ENCODE peak calls at places on chromosomes 7 and 10, in six cellular contexts. V is endothelial cell of umbilical vein, L is ovary, T is IMR-90, M is stomach, O is uterus. U is an unnamed sample.

GRCh38 chr10:69965919-69966662 is 86.6 kb upstream of the MACROH2A2 start:
- DNase-seq in V (no peak), L (no peak), T (peak; percentile 70), M (peak; percentile 19), O (no peak), U (no peak)

GRCh38 chr7:1142051-1142635 is 17.9 kb downstream of the ZFAND2A start:
- DNase-seq in V (no peak), L (no peak), T (no peak), M (no peak), O (no peak), U (no peak)

GRCh38 chr10:128035557-128035973 is 90.7 kb downstream of the MKI67 start:
- DNase-seq in V (peak; percentile 30), L (no peak), T (no peak), M (peak; percentile 64), O (no peak), U (no peak)

GRCh38 chr10:111707066-111707465 is 476.5 kb downstream of the GPAM start:
- DNase-seq in V (no peak), L (no peak), T (no peak), M (no peak), O (no peak), U (no peak)

GRCh38 chr10:76435154-76435553 is 1003.7 kb downstream of the LRMDA start:
- DNase-seq in V (no peak), L (no peak), T (no peak), M (no peak), O (no peak), U (no peak)

GRCh38 chr10:66591865-66592264 is 334.0 kb upstream of the LRRTM3 start:
- DNase-seq in V (no peak), L (no peak), T (peak; percentile 41), M (no peak), O (no peak), U (no peak)

GRCh38 chr7:41058986-41059741 is 643.7 kb downstream of the INHBA start:
- DNase-seq in V (no peak), L (no peak), T (peak; percentile 51), M (no peak), O (no peak), U (no peak)

GRCh38 chr10:15346440-15347141 is 24.5 kb downstream of the FAM171A1 start:
- DNase-seq in V (no peak), L (peak; percentile 25), T (peak; percentile 55), M (no peak), O (no peak), U (no peak)

GRCh38 chr10:120559800-120560199 is 102.8 kb downstream of the PLPP4 start:
- DNase-seq in V (no peak), L (no peak), T (no peak), M (no peak), O (no peak), U (no peak)

GRCh38 chr10:31697271-31698168 is 231.1 kb downstream of the ARHGAP12 start:
- DNase-seq in V (peak; percentile 98), L (peak; percentile 71), T (peak; percentile 85), M (peak; percentile 53), O (peak; percentile 89), U (peak; percentile 76)

GRCh38 chr7:100627238-100627549 is 14.2 kb downstream of the TFR2 start:
- DNase-seq in V (no peak), L (no peak), T (no peak), M (no peak), O (no peak), U (no peak)

GRCh38 chr7:92806496-92806895 is 29.9 kb downstream of the CDK6 start:
- DNase-seq in V (no peak), L (no peak), T (no peak), M (no peak), O (no peak), U (no peak)

GRCh38 chr10:456486-456885 is 233.0 kb downstream of the DIP2C start:
- DNase-seq in V (no peak), L (no peak), T (no peak), M (no peak), O (no peak), U (no peak)

GRCh38 chr7:98568891-98569290 is 48.2 kb upstream of the NPTX2 start:
- DNase-seq in V (no peak), L (no peak), T (no peak), M (no peak), O (no peak), U (no peak)

GRCh38 chr7:137681657-137682562 is 164.9 kb downstream of the DGKI start:
- DNase-seq in V (no peak), L (no peak), T (peak; percentile 92), M (no peak), O (peak; percentile 33), U (no peak)

GRCh38 chr10:96212911-96213310 is 58.5 kb downstream of the BLNK start:
- DNase-seq in V (no peak), L (no peak), T (no peak), M (no peak), O (no peak), U (no peak)

GRCh38 chr10:33293081-33293480 is 41.4 kb downstream of the NRP1 start:
- DNase-seq in V (no peak), L (no peak), T (no peak), M (no peak), O (no peak), U (no peak)

GRCh38 chr7:99625961-99626360 is 9.2 kb downstream of the ZSCAN25 start:
- DNase-seq in V (no peak), L (no peak), T (no peak), M (no peak), O (no peak), U (no peak)

GRCh38 chr7:99623091-99623693 is 6.4 kb downstream of the ZSCAN25 start:
- DNase-seq in V (no peak), L (no peak), T (no peak), M (no peak), O (no peak), U (no peak)

GRCh38 chr7:99625321-99625720 is 8.6 kb downstream of the ZSCAN25 start:
- DNase-seq in V (no peak), L (no peak), T (no peak), M (no peak), O (no peak), U (no peak)

GRCh38 chr7:99623702-99624447 is 7.1 kb downstream of the ZSCAN25 start:
- DNase-seq in V (no peak), L (no peak), T (no peak), M (no peak), O (no peak), U (no peak)

GRCh38 chr7:99624487-99624886 is 7.7 kb downstream of the ZSCAN25 start:
- DNase-seq in V (no peak), L (no peak), T (no peak), M (no peak), O (no peak), U (no peak)
- TF ChIP-seq POLR2A in V (no peak), L (no peak), T (no peak), M (no peak), O (no peak), U (no peak)

DNA sequence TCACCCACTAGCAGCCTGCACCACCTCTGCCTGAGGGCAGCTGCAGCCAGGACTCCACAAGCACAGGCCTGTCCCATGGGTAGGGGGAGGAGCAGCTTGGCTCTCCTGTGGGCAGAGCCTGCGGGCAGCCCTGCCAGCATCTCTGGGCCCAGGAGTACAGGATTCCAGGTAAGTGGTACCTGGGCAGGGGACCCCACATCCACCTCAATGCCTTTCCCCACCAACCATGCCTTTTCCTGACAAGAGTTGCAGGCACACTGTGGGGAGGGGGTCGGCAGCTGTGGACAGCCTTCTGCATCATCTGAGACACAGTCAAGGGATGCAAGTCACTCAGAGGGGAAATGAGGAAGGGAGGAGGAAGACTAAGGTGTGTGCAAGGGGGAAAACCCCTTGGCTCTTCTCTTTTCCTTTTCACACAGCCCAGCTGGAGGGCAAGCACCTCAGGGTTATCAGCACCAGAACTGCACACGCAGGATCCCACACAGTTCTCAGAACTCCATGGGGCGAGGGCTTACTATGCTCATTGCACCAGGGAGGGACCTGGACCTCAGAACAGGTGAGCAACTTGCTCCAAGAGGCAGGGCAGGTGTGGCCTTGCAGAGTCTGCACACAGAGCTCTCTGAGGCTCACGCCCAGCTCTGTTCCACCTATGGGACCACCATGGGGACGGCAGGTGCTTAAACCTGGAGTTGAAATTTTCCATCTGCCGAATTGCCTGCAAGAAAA is 16.5 kb upstream of the ANTXRL start:
- DNase-seq in V (no peak), L (no peak), T (no peak), M (peak; percentile 8), O (no peak), U (peak; percentile 14)
- H3K4me1 ChIP-seq in V (no peaks in the 10 kb centered on the region), L (no peaks in the 10 kb centered on the region), T (no peaks in the 10 kb centered on the region), M (no peaks in the 10 kb centered on the region), O (no peaks in the 10 kb centered on the region), U (no peaks in the 10 kb centered on the region)

GRCh38 chr10:77638766-77639101 is 1.1 kb upstream of the KCNMA1 start:
- DNase-seq in V (no peak), L (no peak), T (no peak), M (no peak), O (no peak), U (no peak)

GRCh38 chr10:77636967-77637473 is 588 bp downstream of the KCNMA1 start:
- DNase-seq in V (no peak), L (no peak), T (no peak), M (no peak), O (no peak), U (no peak)

GRCh38 chr10:77637474-77637985 is at the start of gene KCNMA1:
- DNase-seq in V (no peak), L (peak; percentile 29), T (no peak), M (no peak), O (peak; percentile 56), U (peak; percentile 58)

GRCh38 chr10:77639756-77640155 is 2.1 kb upstream of the KCNMA1 start:
- DNase-seq in V (no peak), L (no peak), T (no peak), M (no peak), O (no peak), U (no peak)

GRCh38 chr10:77637986-77638765 is 568 bp upstream of the KCNMA1 start:
- DNase-seq in V (peak; percentile 25), L (peak; percentile 36), T (peak; percentile 53), M (no peak), O (peak; percentile 34), U (peak; percentile 41)
- TF ChIP-seq POLR2A in V (no peak), L (no peak), T (no peak), M (no peak), O (peak; percentile 61), U (no peak)

GRCh38 chr7:150970424-150970823 is 7.7 kb downstream of the KCNH2 start:
- DNase-seq in V (no peak), L (no peak), T (no peak), M (no peak), O (no peak), U (no peak)

GRCh38 chr7:150971242-150972048 is 6.7 kb downstream of the KCNH2 start:
- DNase-seq in V (no peak), L (peak; percentile 66), T (no peak), M (no peak), O (peak; percentile 60), U (no peak)

GRCh38 chr7:150972746-150973145 is 5.4 kb downstream of the KCNH2 start:
- DNase-seq in V (no peak), L (no peak), T (no peak), M (no peak), O (no peak), U (no peak)

GRCh38 chr7:150973571-150974451 is 4.3 kb downstream of the KCNH2 start:
- DNase-seq in V (no peak), L (no peak), T (no peak), M (no peak), O (peak; percentile 32), U (no peak)

DNA sequence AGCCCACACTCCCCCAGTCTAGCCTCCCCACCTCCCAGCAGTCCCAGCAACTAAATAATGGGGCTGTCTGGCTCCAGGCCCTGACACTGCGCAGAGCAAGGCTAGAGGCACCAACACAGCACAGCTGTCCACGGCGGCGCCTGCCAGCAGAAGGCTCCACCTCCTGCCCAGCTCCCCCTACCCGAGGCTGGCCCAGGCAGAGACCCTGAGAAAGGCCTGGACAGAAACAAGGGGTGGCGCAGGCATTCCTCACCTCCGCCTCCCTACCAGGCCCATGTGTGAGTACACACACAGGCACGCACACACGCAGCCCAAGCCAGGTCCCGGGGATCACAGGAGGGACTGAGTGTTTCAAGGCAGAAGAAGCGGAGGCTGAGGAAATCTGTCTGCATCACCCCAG is 6.0 kb downstream of the KCNH2 start:
- DNase-seq in V (no peak), L (peak; percentile 90), T (peak; percentile 44), M (no peak), O (peak; percentile 95), U (no peak)
- H3K4me1 ChIP-seq in V (peaks cover 10% of the 10 kb centered on the region), L (peaks cover 29% of the 10 kb centered on the region), T (peaks cover 22% of the 10 kb centered on the region), M (peaks cover 22% of the 10 kb centered on the region), O (peaks cover 3% of the 10 kb centered on the region), U (peaks cover 10% of the 10 kb centered on the region)

U was measured in right lobe of liver.